ENCODE peak calls at places on chromosomes 7 and 10, in six cellular contexts. O is esophagus muscularis mucosa, I is upper lobe of right lung, E is AG04450, V is cardiac muscle cell, T is mesenchymal stem cell. L is an unnamed sample.

GRCh38 chr7:69429817-69430501 is 168.3 kb upstream of the AUTS2 start:
- DNase-seq in O (no peak), I (no peak), E (no peak), V (peak), T (no peak), L (no peak)

GRCh38 chr7:67743501-67743900 is 746.9 kb downstream of the TYW1 start:
- DNase-seq in O (no peak), I (no peak), E (no peak), V (peak), T (no peak), L (no peak)

GRCh38 chr7:123797673-123798526 is 47.1 kb upstream of the HYAL4 start:
- DNase-seq in O (no peak), I (no peak), E (peak), V (peak), T (peak), L (peak)

GRCh38 chr7:92266415-92267241 is 20.9 kb downstream of the ANKIB1 start:
- DNase-seq in O (no peak), I (no peak), E (no peak), V (no peak), T (no peak), L (no peak)

GRCh38 chr10:22553452-22553995 is 160.9 kb downstream of the PIP4K2A start:
- DNase-seq in O (no peak), I (no peak), E (no peak), V (no peak), T (no peak), L (no peak)

GRCh38 chr7:151816562-151817314 is 60.2 kb downstream of the PRKAG2 start:
- DNase-seq in O (no peak), I (no peak), E (no peak), V (no peak), T (no peak), L (no peak)

GRCh38 chr10:15419279-15419874 is 48.3 kb upstream of the FAM171A1 start:
- DNase-seq in O (no peak), I (no peak), E (peak), V (peak), T (peak), L (no peak)

GRCh38 chr7:36281945-36282727 is 107.5 kb upstream of the ANLN start:
- DNase-seq in O (no peak), I (no peak), E (no peak), V (no peak), T (peak), L (no peak)

GRCh38 chr7:98177553-98177952 is 33.7 kb upstream of the BHLHA15 start:
- DNase-seq in O (no peak), I (no peak), E (no peak), V (no peak), T (no peak), L (no peak)

GRCh38 chr10:77744249-77744648 is 106.6 kb upstream of the KCNMA1 start:
- DNase-seq in O (no peak), I (no peak), E (no peak), V (no peak), T (peak), L (peak)

GRCh38 chr10:102691701-102692100 is 22.5 kb downstream of the ARL3 start:
- DNase-seq in O (no peak), I (no peak), E (no peak), V (peak), T (peak), L (no peak)

GRCh38 chr7:50497068-50497642 is 47.0 kb upstream of the FIGNL1 start:
- DNase-seq in O (peak), I (no peak), E (no peak), V (peak), T (peak), L (no peak)

GRCh38 chr7:45980181-45980905 is 59.3 kb upstream of the IGFBP3 start:
- DNase-seq in O (peak), I (no peak), E (no peak), V (peak), T (peak), L (no peak)

GRCh38 chr7:45979275-45980180 is 58.5 kb upstream of the IGFBP3 start:
- DNase-seq in O (peak), I (no peak), E (no peak), V (no peak), T (no peak), L (no peak)

GRCh38 chr7:45977256-45977655 is 56.2 kb upstream of the IGFBP3 start:
- DNase-seq in O (peak), I (no peak), E (no peak), V (no peak), T (no peak), L (no peak)

GRCh38 chr7:45978010-45978681 is 57.1 kb upstream of the IGFBP3 start:
- DNase-seq in O (peak), I (no peak), E (peak), V (peak), T (peak), L (peak)

GRCh38 chr7:45978731-45979211 is 57.7 kb upstream of the IGFBP3 start:
- DNase-seq in O (no peak), I (no peak), E (no peak), V (peak), T (no peak), L (no peak)
- H3K27ac ChIP-seq in O (peak), I (peak), E (peak), V (peak), T (peak), L (peak)

GRCh38 chr10:21500578-21500910 is 24.9 kb downstream of the SKIDA1 start:
- DNase-seq in O (no peak), I (no peak), E (no peak), V (no peak), T (no peak), L (no peak)

GRCh38 chr10:21498416-21498815 is 27.1 kb downstream of the SKIDA1 start:
- DNase-seq in O (no peak), I (no peak), E (no peak), V (no peak), T (no peak), L (no peak)

GRCh38 chr10:21499910-21500577 is 25.4 kb downstream of the SKIDA1 start:
- DNase-seq in O (peak), I (no peak), E (no peak), V (peak), T (peak), L (no peak)

GRCh38 chr10:21499580-21499909 is 25.9 kb downstream of the SKIDA1 start:
- DNase-seq in O (no peak), I (no peak), E (no peak), V (no peak), T (no peak), L (no peak)

GRCh38 chr10:21498977-21499376 is 26.5 kb downstream of the SKIDA1 start:
- DNase-seq in O (no peak), I (no peak), E (no peak), V (no peak), T (no peak), L (no peak)
- H3K27ac ChIP-seq in O (no peak), I (no peak), E (no peak), V (no peak), T (no peak), L (no peak)

GRCh38 chr7:30549933-30550493 is 44.7 kb upstream of the GARS1 start:
- DNase-seq in O (no peak), I (no peak), E (no peak), V (no peak), T (peak), L (peak)
- H3K27ac ChIP-seq in O (peak), I (peak), E (no peak), V (no peak), T (no peak), L (peak)

DNA sequence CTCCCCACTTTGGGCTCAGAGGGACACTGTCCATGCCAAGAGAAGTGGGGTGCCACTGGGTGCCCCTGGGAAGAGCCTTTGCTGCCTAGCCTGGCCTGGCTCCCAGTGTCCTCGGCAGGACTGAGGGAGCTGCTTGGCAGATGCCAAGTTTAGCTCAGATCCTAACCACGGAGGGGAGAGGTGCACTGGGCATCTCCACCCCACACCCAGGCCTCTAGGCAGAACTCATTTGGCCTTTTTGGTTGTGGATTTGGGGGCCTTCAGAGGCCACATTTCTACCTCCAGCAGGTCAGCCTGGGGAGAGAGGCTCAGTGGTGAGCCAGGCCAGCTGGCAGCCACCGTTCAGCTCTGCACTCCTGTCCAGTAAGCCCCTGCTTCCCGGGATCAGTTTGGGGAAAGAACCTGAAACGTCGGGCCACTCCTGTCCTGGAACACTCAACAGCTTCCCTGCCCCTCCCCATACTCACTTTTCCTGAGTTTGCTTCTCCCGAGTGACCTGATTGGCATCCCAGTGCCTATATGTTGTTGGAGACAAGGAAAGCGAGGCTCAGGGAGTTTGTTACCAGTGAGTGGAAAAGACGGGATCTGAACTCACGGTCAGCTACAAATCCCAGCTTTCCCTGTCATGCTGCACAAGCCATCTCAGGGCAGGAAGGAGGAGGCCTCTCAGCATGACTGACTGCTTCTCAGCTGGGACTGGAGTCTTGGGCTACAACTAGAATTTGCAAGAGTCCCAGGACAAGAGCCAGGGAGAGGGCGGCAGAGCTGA is 11.2 kb upstream of the CXCL12 start:
- DNase-seq in O (peak), I (peak), E (no peak), V (no peak), T (no peak), L (no peak)
- H3K27ac ChIP-seq in O (no peak), I (no peak), E (no peak), V (no peak), T (no peak), L (no peak)

GRCh38 chr10:4195214-4195613 is 410.2 kb upstream of the KLF6 start:
- DNase-seq in O (no peak), I (no peak), E (peak), V (no peak), T (peak), L (peak)

GRCh38 chr10:4198216-4198615 is 413.2 kb upstream of the KLF6 start:
- DNase-seq in O (no peak), I (no peak), E (no peak), V (no peak), T (no peak), L (no peak)

GRCh38 chr10:4196948-4197390 is 412.0 kb upstream of the KLF6 start:
- DNase-seq in O (no peak), I (no peak), E (no peak), V (no peak), T (peak), L (no peak)

GRCh38 chr10:4199196-4199595 is 414.2 kb upstream of the KLF6 start:
- DNase-seq in O (no peak), I (no peak), E (no peak), V (no peak), T (no peak), L (no peak)

GRCh38 chr10:4197676-4198075 is 412.7 kb upstream of the KLF6 start:
- DNase-seq in O (no peak), I (no peak), E (no peak), V (no peak), T (no peak), L (no peak)
- H3K27ac ChIP-seq in O (peak), I (no peak), E (no peak), V (peak), T (no peak), L (no peak)

GRCh38 chr10:87632439-87632838 is 27.2 kb upstream of the PAPSS2 start:
- DNase-seq in O (no peak), I (no peak), E (no peak), V (no peak), T (no peak), L (no peak)

GRCh38 chr10:87622290-87623004 is 37.2 kb upstream of the PAPSS2 start:
- DNase-seq in O (no peak), I (no peak), E (no peak), V (no peak), T (no peak), L (no peak)

GRCh38 chr10:87623191-87623590 is 36.5 kb upstream of the PAPSS2 start:
- DNase-seq in O (no peak), I (no peak), E (no peak), V (no peak), T (no peak), L (no peak)

GRCh38 chr10:87625658-87626057 is 34.0 kb upstream of the PAPSS2 start:
- DNase-seq in O (no peak), I (no peak), E (no peak), V (no peak), T (no peak), L (no peak)

DNA sequence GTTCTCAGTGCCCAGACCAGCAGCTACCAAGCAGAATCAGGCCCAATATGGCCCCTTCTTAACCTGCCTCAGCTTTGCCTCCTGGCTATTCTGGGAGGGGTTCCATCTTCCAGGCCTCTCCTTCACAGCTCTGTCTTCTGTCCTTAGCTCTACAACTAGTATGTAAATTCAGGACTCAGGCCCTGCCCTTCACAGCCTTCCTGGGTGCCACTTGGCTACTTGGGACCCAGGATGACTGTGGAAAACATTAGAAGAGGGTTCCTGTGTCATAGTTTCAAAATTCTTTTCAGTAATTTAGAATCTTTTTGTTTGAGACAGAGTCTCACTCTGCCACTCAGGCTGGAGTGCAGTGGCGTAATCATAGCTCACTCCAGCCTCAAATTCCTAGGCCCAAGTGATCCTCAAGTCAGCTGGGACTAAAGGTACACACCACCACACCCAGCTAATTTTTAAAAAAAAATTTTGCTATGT is 33.2 kb upstream of the PAPSS2 start:
- DNase-seq in O (peak), I (peak), E (no peak), V (no peak), T (no peak), L (no peak)
- H3K27ac ChIP-seq in O (no peak), I (peak), E (no peak), V (no peak), T (no peak), L (no peak)